ENCODE peak calls at places on chromosomes 5 and 9, in six cellular contexts. N is mesenchymal stem cell, R is IMR-90, B is mesendoderm, K is H1, Y is trophoblast cell. F is an unnamed sample.
A peak's percentile ranks its signal among the peaks of the same experiment; 100 is the strongest.

GRCh38 chr5:40479939-40480338 is 199.8 kb upstream of the PTGER4 start:
- DNase-seq in N (no peak), R (no peak), B (no peak), K (no peak), Y (no peak), F (no peak)

GRCh38 chr9:135320943-135321342 is 158.6 kb upstream of the PPP1R26 start:
- DNase-seq in N (no peak), R (no peak), B (no peak), K (no peak), Y (no peak), F (no peak)

GRCh38 chr5:108303611-108304010 is 78.3 kb downstream of the FBXL17 start:
- DNase-seq in N (no peak), R (peak; percentile 36), B (no peak), K (no peak), Y (peak; percentile 10), F (no peak)

GRCh38 chr9:135507104-135508035 is 6.9 kb downstream of the MRPS2 start:
- DNase-seq in N (no peak), R (no peak), B (no peak), K (no peak), Y (no peak), F (no peak)

GRCh38 chr5:923473-923873 is 30.8 kb downstream of the TRIP13 start:
- DNase-seq in N (peak; percentile 76), R (peak; percentile 55), B (peak; percentile 84), K (peak; percentile 91), Y (peak; percentile 82), F (peak; percentile 76)

GRCh38 chr9:121841771-121842611 is 190.6 kb downstream of the DAB2IP start:
- DNase-seq in N (peak; percentile 69), R (peak; percentile 73), B (no peak), K (peak; percentile 11), Y (peak; percentile 20), F (no peak)

GRCh38 chr9:93255994-93256877 is 72.3 kb downstream of the WNK2 start:
- DNase-seq in N (no peak), R (no peak), B (no peak), K (peak; percentile 41), Y (no peak), F (no peak)

GRCh38 chr5:149912226-149912864 is 32.2 kb downstream of the PDE6A start:
- DNase-seq in N (no peak), R (no peak), B (no peak), K (no peak), Y (no peak), F (no peak)

GRCh38 chr5:78677777-78678668 is 29.5 kb upstream of the LHFPL2 start:
- DNase-seq in N (peak; percentile 91), R (peak; percentile 98), B (peak; percentile 45), K (no peak), Y (peak; percentile 95), F (no peak)

GRCh38 chr9:78695521-78695920 is 398.6 kb downstream of the PSAT1 start:
- DNase-seq in N (no peak), R (no peak), B (no peak), K (no peak), Y (no peak), F (no peak)

GRCh38 chr9:134592018-134592818 is 49.4 kb upstream of the COL5A1 start:
- DNase-seq in N (peak; percentile 89), R (peak; percentile 83), B (peak; percentile 53), K (no peak), Y (no peak), F (no peak)

DNA sequence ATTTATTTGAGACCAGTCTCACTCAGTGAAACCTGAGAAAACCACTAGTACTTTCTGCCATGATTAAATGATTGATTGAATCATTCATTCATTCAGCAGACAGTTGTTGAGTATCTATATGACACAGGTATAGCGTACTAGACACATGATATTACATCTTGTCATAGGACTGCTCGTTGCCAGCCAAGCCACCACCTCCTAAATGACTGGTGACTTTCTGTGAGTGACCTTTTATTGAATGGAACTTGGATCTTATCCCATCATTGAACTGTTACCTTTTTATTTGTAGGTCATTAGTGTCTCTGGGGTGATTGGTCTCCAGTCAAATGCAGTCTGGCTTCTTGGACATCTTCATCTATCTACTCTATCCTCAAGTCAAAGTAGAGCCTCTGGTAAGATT is 80.7 kb downstream of the HACD4 start:
- DNase-seq in N (no peak), R (no peak), B (no peak), K (no peak), Y (no peak), F (no peak)
- H3K4me3 ChIP-seq in N (no peak overlapping the region), R (no peak overlapping the region), B (no peak overlapping the region), K (no peak overlapping the region), Y (no peak overlapping the region), F (no peak overlapping the region)

GRCh38 chr9:113220467-113221002 is 542 bp downstream of the FKBP15 start:
- DNase-seq in N (peak; percentile 33), R (no peak), B (no peak), K (no peak), Y (no peak), F (peak; percentile 0)
- H3K23ac ChIP-seq in N (no peak overlapping the region), R (peak overlapping the region; percentile 81), B (no peak overlapping the region), K (no peak overlapping the region), Y (no peak overlapping the region), F (no peak overlapping the region)

GRCh38 chr9:110129460-110129859 is 78.5 kb downstream of the C9orf152 start:
- DNase-seq in N (no peak), R (no peak), B (no peak), K (no peak), Y (no peak), F (no peak)

GRCh38 chr9:110130211-110130610 is 77.7 kb downstream of the C9orf152 start:
- DNase-seq in N (no peak), R (no peak), B (no peak), K (no peak), Y (no peak), F (no peak)

GRCh38 chr9:110130791-110131416 is 77.1 kb downstream of the C9orf152 start:
- DNase-seq in N (no peak), R (no peak), B (peak; percentile 82), K (no peak), Y (no peak), F (no peak)

GRCh38 chr9:110126986-110127864 is 80.7 kb downstream of the C9orf152 start:
- DNase-seq in N (peak; percentile 95), R (peak; percentile 89), B (peak; percentile 95), K (no peak), Y (peak; percentile 33), F (no peak)

DNA sequence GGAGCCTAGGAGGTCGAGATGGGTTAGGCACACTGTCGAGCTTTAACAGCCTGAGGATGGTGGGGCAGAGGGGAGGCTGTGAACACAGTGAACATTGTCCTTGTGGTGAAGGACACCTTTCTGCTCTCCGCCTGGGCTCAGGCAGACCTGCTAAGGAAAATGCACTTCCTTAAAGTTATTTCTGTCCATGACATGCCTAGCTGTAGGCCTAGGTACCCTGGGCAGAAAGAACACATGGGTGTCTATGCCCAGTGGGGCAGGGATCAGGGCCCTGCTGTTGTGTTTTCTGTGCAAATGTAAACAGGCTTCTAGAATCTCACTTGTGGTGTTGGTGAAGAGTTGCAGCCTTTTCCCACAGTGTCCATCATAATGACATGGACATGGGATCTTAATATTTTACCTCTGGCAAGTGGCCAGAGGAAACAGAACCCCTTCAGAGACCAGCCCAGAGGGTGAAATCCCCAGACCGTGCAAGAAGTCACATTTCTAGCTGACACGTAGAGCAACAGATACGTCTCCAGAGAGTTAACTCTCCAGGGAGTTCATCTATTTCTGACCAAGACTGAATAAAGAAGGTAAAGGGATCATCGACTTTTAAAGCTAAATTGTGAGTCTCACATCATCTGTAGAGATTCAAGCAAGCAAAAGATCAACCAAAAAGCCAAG is 79.2 kb downstream of the C9orf152 start:
- DNase-seq in N (peak; percentile 59), R (no peak), B (no peak), K (no peak), Y (no peak), F (no peak)
- H2AK5ac ChIP-seq in N (no peak overlapping the region), R (peak overlapping the region; percentile 90), B (no peak overlapping the region), K (peak overlapping the region; percentile 89), Y (no peak overlapping the region), F (no peak overlapping the region)

DNA sequence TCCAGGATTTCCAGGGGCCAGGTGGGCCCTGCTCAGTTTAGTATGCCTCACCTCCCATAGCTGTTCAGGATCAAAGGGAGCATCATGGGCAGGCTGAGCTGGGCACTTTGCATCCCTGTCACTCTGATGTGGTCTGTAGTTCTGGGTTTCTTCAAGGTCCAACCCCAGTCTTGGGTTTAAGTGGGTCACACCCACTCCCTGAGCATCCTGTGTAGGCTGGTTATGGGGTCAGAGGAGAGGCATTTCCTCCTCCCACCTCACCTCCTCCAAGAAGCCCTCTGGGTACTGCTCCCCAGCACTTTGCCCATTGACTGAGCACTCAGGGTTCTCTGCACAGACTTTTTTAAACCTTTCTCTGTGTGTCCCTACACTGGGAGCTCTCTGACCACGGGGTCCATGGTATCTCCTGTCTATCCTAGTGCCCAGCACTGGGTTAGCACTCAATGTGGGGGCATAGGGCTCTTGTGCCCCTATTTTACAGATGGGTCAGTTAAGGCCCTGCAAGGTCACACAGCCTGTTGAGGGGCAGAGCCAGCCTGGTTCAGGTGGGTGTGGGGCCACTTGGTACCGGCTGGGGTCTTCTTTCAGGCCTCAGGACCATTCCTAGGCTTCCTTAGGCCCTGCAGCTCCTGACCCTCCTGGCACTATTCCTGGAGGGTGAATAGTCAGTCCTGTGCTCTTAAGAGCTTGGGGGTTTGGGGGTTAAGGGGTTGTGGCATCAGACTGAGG is 19.0 kb downstream of the CXXC5 start:
- DNase-seq in N (no peak), R (no peak), B (no peak), K (no peak), Y (no peak), F (no peak)
- H3K4me3 ChIP-seq in N (no peak overlapping the region), R (no peak overlapping the region), B (no peak overlapping the region), K (no peak overlapping the region), Y (no peak overlapping the region), F (no peak overlapping the region)